ENCODE peak calls at places on chromosomes 6 and 20, in six cellular contexts. L is transverse colon, E is RPMI7951, B is germinal center, K is GM23248, Y is amygdala. T is an unnamed sample.
A peak's percentile ranks its signal among the peaks of the same experiment; 100 is the strongest.

GRCh38 chr20:2696646-2697045 is 4.1 kb downstream of the EBF4 start:
- DNase-seq in Y (no peak), L (no peak), B (no peak), E (no peak), K (no peak), T (peak; percentile 8)

GRCh38 chr6:33607784-33608161 is 13.3 kb upstream of the ITPR3 start:
- DNase-seq in Y (no peak), L (peak; percentile 68), B (peak; percentile 75), K (no peak), E (no peak), T (no peak)

GRCh38 chr20:11807070-11807741 is 110.5 kb upstream of the BTBD3 start:
- DNase-seq in L (no peak), E (peak; percentile 32), K (peak; percentile 93), B (no peak), Y (no peak), T (no peak)

GRCh38 chr6:167513763-167514162 is 188.9 kb downstream of the TTLL2 start:
- DNase-seq in B (no peak), L (no peak), K (no peak), Y (no peak), E (no peak), T (no peak)

GRCh38 chr6:74851598-74851997 is 354.3 kb downstream of the COL12A1 start:
- DNase-seq in E (peak; percentile 0), L (no peak), K (peak; percentile 65), B (no peak), Y (no peak), T (no peak)

GRCh38 chr6:85469276-85470022 is 19.6 kb downstream of the NT5E start:
- DNase-seq in K (peak; percentile 34), E (peak; percentile 49), L (no peak), Y (no peak), B (no peak), T (no peak)

GRCh38 chr6:15521516-15521915 is 141.3 kb downstream of the DTNBP1 start:
- DNase-seq in E (no peak), L (no peak), B (no peak), Y (peak; percentile 8), K (no peak), T (no peak)

GRCh38 chr20:44586289-44586911 is 4.0 kb downstream of the PKIG start:
- DNase-seq in E (no peak), L (peak; percentile 36), Y (no peak), K (no peak), B (peak; percentile 75), T (no peak)

GRCh38 chr6:88919032-88919431 is 44.4 kb downstream of the RNGTT start:
- DNase-seq in B (no peak), K (peak; percentile 24), Y (no peak), E (no peak), L (no peak), T (no peak)

GRCh38 chr6:16544006-16544405 is 217.3 kb downstream of the ATXN1 start:
- DNase-seq in B (no peak), E (no peak), K (no peak), Y (no peak), L (no peak), T (peak; percentile 24)

GRCh38 chr6:29626948-29627761 is 5.8 kb downstream of the GABBR1 start:
- DNase-seq in L (no peak), K (peak; percentile 36), Y (no peak), B (no peak), E (no peak), T (no peak)

GRCh38 chr20:4926531-4927156 is 74.7 kb downstream of the SLC23A2 start:
- DNase-seq in L (no peak), K (no peak), Y (no peak), B (no peak), E (no peak), T (no peak)

GRCh38 chr6:127267742-127268588 is 1.3 kb downstream of the RNF146 start:
- DNase-seq in K (peak; percentile 49), E (no peak), L (no peak), B (no peak), Y (no peak), T (no peak)

GRCh38 chr6:99905209-99906106 is 88.6 kb downstream of the MCHR2 start:
- DNase-seq in K (peak; percentile 73), B (peak; percentile 21), L (no peak), E (peak; percentile 41), Y (no peak), T (peak; percentile 21)

GRCh38 chr6:63757826-63758225 is 122.2 kb downstream of the PHF3 start:
- DNase-seq in K (no peak), Y (no peak), L (no peak), E (no peak), B (no peak), T (no peak)

GRCh38 chr6:147973806-147974205 is 368.8 kb upstream of the SASH1 start:
- DNase-seq in E (no peak), K (no peak), B (no peak), Y (no peak), L (no peak), T (no peak)

GRCh38 chr6:151379933-151380847 is 11.2 kb downstream of the ZBTB2 start:
- DNase-seq in B (no peak), Y (peak; percentile 6), K (peak; percentile 57), E (peak; percentile 65), L (no peak), T (no peak)

GRCh38 chr20:36988494-36988966 is 37.0 kb upstream of the SAMHD1 start:
- DNase-seq in B (no peak), E (peak; percentile 32), L (no peak), K (peak; percentile 28), Y (no peak), T (no peak)

GRCh38 chr6:68719761-68720160 is 84.7 kb downstream of the ADGRB3 start:
- DNase-seq in L (no peak), Y (no peak), B (no peak), E (no peak), K (no peak), T (no peak)

GRCh38 chr20:4661191-4661590 is 60.5 kb upstream of the PRND start:
- DNase-seq in E (no peak), Y (no peak), L (peak; percentile 11), K (no peak), B (peak; percentile 17), T (no peak)

GRCh38 chr20:43999848-44000247 is 85.2 kb downstream of the TOX2 start:
- DNase-seq in Y (no peak), B (no peak), K (no peak), L (no peak), E (no peak), T (no peak)

GRCh38 chr6:53250137-53250760 is 98.5 kb downstream of the ELOVL5 start:
- DNase-seq in K (peak; percentile 66), E (peak; percentile 74), L (no peak), Y (no peak), B (no peak), T (no peak)

GRCh38 chr6:130900913-130901312 is 73.7 kb downstream of the SMLR1 start:
- DNase-seq in K (peak; percentile 80), E (peak; percentile 87), L (peak; percentile 14), Y (no peak), B (no peak), T (no peak)

GRCh38 chr6:112195166-112195565 is 59.2 kb downstream of the LAMA4 start:
- DNase-seq in B (no peak), E (no peak), L (no peak), K (no peak), Y (no peak), T (no peak)

GRCh38 chr6:141203902-141204575 is 928.7 kb upstream of the GJE1 start:
- DNase-seq in B (no peak), K (peak; percentile 60), Y (no peak), E (peak; percentile 11), L (no peak), T (no peak)

GRCh38 chr6:86937219-86938079 is at the start of gene HTR1E:
- DNase-seq in E (peak; percentile 6), Y (peak; percentile 40), K (peak; percentile 48), B (peak; percentile 29), L (no peak), T (peak; percentile 25)

GRCh38 chr20:11719153-11719552 is 198.5 kb upstream of the BTBD3 start:
- DNase-seq in L (no peak), K (no peak), B (no peak), Y (no peak), E (no peak), T (no peak)

GRCh38 chr20:42945595-42945994 is 244.1 kb downstream of the PTPRT start:
- DNase-seq in L (no peak), B (no peak), K (no peak), E (no peak), Y (no peak), T (no peak)

GRCh38 chr6:78300885-78301284 is 566.5 kb upstream of the IRAK1BP1 start:
- DNase-seq in B (no peak), K (no peak), E (no peak), L (no peak), Y (no peak), T (no peak)

GRCh38 chr6:109461733-109462526 is 6.4 kb upstream of the MICAL1 start:
- DNase-seq in B (no peak), Y (no peak), K (peak; percentile 23), E (no peak), L (no peak), T (no peak)

GRCh38 chr6:157434349-157435016 is 53.5 kb downstream of the ZDHHC14 start:
- DNase-seq in E (no peak), B (no peak), L (peak; percentile 29), K (no peak), Y (no peak), T (no peak)

GRCh38 chr20:63594043-63594561 is 20.1 kb upstream of the HELZ2 start:
- DNase-seq in Y (no peak), L (no peak), B (no peak), K (peak; percentile 91), E (peak; percentile 96), T (no peak)

GRCh38 chr6:163834226-163834970 is 419.9 kb downstream of the QKI start:
- DNase-seq in K (no peak), L (no peak), Y (no peak), B (no peak), E (no peak), T (peak; percentile 77)